ENCODE peak calls at places on chromosomes 1 and 21, in four cellular contexts. K is lower lobe of right lung, M is tibial nerve, D is thyroid gland. W is an unnamed sample.

GRCh38 chr1:15051898-15052528 is 101.5 kb upstream of the TMEM51 start:
- DNase-seq in M (no peak), D (no peak), K (no peak), W (no peak)

GRCh38 chr1:171716620-171717019 is 25.2 kb downstream of the VAMP4 start:
- DNase-seq in D (no peak), M (no peak), K (no peak), W (no peak)

GRCh38 chr21:34715518-34715917 is 46.7 kb downstream of the CLIC6 start:
- DNase-seq in M (no peak), K (no peak), D (no peak), W (no peak)

GRCh38 chr1:174160109-174160473 is 771 bp downstream of the RABGAP1L start:
- DNase-seq in K (peak; percentile 66), M (peak; percentile 35), D (peak; percentile 52), W (no peak)

GRCh38 chr1:902023-902422 is 21.7 kb upstream of the SAMD11 start:
- DNase-seq in K (no peak), D (no peak), M (no peak), W (no peak)

GRCh38 chr1:226642421-226642820 is 93.9 kb downstream of the STUM start:
- DNase-seq in D (no peak), M (no peak), K (peak; percentile 23), W (no peak)

GRCh38 chr1:108478429-108479015 is 28.4 kb downstream of the NBPF6 start:
- DNase-seq in D (no peak), K (no peak), M (no peak), W (no peak)

GRCh38 chr1:48488721-48489120 is 16.7 kb upstream of the SPATA6 start:
- DNase-seq in M (no peak), K (no peak), D (no peak), W (no peak)

GRCh38 chr1:100038401-100039306 is 68.9 kb downstream of the SLC35A3 start:
- DNase-seq in K (peak; percentile 81), M (peak; percentile 36), D (peak; percentile 64), W (peak; percentile 61)

GRCh38 chr1:57279909-57280666 is 143.8 kb downstream of the DAB1 start:
- DNase-seq in D (no peak), K (no peak), M (no peak), W (no peak)

GRCh38 chr1:184622136-184622823 is 132.4 kb downstream of the EDEM3 start:
- DNase-seq in D (peak; percentile 51), K (no peak), M (peak; percentile 86), W (no peak)

GRCh38 chr1:19395678-19396192 is 83.6 kb downstream of the SLC66A1 start:
- DNase-seq in D (no peak), K (no peak), M (no peak), W (no peak)

GRCh38 chr1:215022204-215022603 is 60.3 kb upstream of the KCNK2 start:
- DNase-seq in K (no peak), M (no peak), D (no peak), W (no peak)

GRCh38 chr21:38861989-38862683 is 56.4 kb downstream of the ETS2 start:
- DNase-seq in M (no peak), D (no peak), K (no peak), W (no peak)

GRCh38 chr21:26842976-26843911 is 2.0 kb downstream of the ADAMTS1 start:
- DNase-seq in D (peak; percentile 94), M (peak; percentile 94), K (peak; percentile 84), W (no peak)

GRCh38 chr1:186202174-186202843 is 172.7 kb downstream of the TPR start:
- DNase-seq in M (peak; percentile 64), K (no peak), D (peak; percentile 17), W (no peak)

GRCh38 chr1:99177465-99177864 is 86.8 kb upstream of the PLPPR4 start:
- DNase-seq in K (no peak), D (no peak), M (no peak), W (no peak)

GRCh38 chr1:54302951-54303843 is 103.0 kb downstream of the SSBP3 start:
- DNase-seq in K (no peak), D (no peak), M (no peak), W (no peak)

GRCh38 chr1:23619299-23620188 is 60.2 kb upstream of the ID3 start:
- DNase-seq in K (peak; percentile 50), M (no peak), D (peak; percentile 72), W (peak; percentile 80)

GRCh38 chr1:77533660-77534295 is 148.7 kb downstream of the ZZZ3 start:
- DNase-seq in K (peak; percentile 55), D (peak; percentile 43), M (no peak), W (peak; percentile 24)

GRCh38 chr1:220011620-220012019 is 34.7 kb downstream of the EPRS1 start:
- DNase-seq in M (no peak), K (no peak), D (no peak), W (no peak)

GRCh38 chr1:150876111-150876434 is 326 bp downstream of the ARNT start:
- DNase-seq in M (peak; percentile 47), D (no peak), K (no peak), W (no peak)

GRCh38 chr1:9909222-9910046 is 635 bp downstream of the CTNNBIP1 start:
- DNase-seq in D (peak; percentile 47), M (no peak), K (peak; percentile 59), W (no peak)

GRCh38 chr1:184563308-184563707 is 176.5 kb downstream of the C1orf21 start:
- DNase-seq in D (no peak), K (no peak), M (peak; percentile 32), W (no peak)

GRCh38 chr21:26753822-26754221 is 91.4 kb downstream of the ADAMTS1 start:
- DNase-seq in M (no peak), D (no peak), K (no peak), W (no peak)

GRCh38 chr21:35475006-35475405 is 425.9 kb upstream of the RUNX1 start:
- DNase-seq in M (no peak), K (no peak), D (no peak), W (no peak)

GRCh38 chr1:5961601-5962000 is 30.6 kb downstream of the NPHP4 start:
- DNase-seq in K (no peak), M (no peak), D (peak; percentile 82), W (no peak)

DNA sequence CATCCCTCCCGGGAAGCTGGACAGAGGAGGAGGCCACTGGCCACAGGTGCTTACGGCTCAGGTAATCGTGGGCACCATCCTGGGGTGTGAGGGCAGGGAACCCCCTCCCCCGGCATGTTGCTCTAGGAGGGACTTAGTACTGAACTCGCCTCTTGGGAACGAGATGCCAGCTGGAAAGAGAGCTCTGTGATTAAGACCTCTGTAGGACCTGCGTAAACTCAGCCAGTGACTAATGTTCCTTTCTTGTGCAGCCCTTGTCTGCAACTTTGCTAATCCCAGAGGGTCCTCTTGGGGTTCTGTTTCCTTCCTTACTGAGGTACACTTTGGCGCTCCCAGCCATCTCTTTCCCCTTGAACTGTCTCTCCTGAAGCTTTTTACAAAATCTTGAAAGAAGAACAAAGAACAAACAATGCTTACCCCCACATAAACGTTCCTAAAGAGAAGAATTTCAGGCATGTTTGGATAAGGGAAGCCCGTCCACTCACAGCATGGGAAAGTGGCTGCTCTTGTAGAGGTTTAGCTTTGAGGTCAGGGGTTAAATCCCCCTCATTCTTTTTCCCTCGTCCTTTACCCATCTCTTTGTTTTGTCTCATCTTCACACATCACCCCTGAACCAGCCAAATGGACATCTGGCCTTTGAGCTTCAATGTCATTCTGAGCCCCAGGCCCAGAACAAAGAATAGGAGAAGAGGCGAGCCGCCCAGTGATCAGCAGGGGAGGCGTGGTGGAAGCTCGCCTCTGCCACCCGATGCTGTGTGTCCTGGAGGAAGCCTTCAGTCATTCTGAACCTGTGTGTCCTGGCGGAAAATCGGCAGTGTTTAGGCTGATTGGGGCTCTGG is 37.4 kb downstream of the CITED4 start:
- DNase-seq in M (no peak), D (no peak), K (no peak), W (no peak)
- H3K9me3 ChIP-seq in M (no peaks in the 10 kb centered on the region), D (no peaks in the 10 kb centered on the region), K (no peaks in the 10 kb centered on the region), W (no peaks in the 10 kb centered on the region)

GRCh38 chr1:43639990-43640794 is 9.8 kb upstream of the KDM4A start:
- DNase-seq in D (no peak), M (no peak), K (no peak), W (no peak)
- H3K9me3 ChIP-seq in D (no peaks in the 10 kb centered on the region), M (no peaks in the 10 kb centered on the region), K (no peaks in the 10 kb centered on the region), W (no peaks in the 10 kb centered on the region)

DNA sequence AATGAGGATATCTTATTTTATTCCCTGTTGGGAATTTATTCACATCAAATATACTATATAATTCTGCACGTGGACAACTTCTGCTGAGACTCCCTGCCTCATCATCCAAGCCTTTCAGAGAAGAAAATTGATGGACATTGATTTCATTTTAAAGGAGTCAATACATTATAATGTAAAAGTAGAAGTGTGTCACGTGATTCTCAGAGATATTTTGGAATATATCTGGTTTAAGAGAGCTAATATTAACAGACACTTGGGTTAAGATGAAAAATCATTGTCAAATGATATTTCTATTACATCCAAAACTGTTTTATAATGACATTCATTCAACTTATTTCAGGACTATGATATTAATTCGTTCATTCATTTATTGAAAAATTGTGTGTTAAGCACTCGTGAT is 314.2 kb downstream of the ADGRL2 start:
- DNase-seq in D (no peak), M (no peak), K (no peak), W (no peak)
- H3K9me3 ChIP-seq in D (no peaks in the 10 kb centered on the region), M (no peaks in the 10 kb centered on the region), K (no peaks in the 10 kb centered on the region), W (no peaks in the 10 kb centered on the region)

GRCh38 chr1:67921725-67922489 is 88.6 kb upstream of the GNG12 start:
- DNase-seq in D (no peak), M (no peak), K (no peak), W (no peak)

GRCh38 chr1:67919714-67920113 is 86.4 kb upstream of the GNG12 start:
- DNase-seq in M (no peak), K (no peak), D (no peak), W (no peak)

GRCh38 chr1:67918067-67918466 is 84.8 kb upstream of the GNG12 start:
- DNase-seq in D (no peak), K (no peak), M (no peak), W (no peak)

GRCh38 chr1:67916439-67916886 is 83.2 kb upstream of the GNG12 start:
- DNase-seq in M (no peak), K (no peak), D (no peak), W (no peak)
- H3K9me3 ChIP-seq in M (no peaks in the 10 kb centered on the region), K (no peaks in the 10 kb centered on the region), D (no peaks in the 10 kb centered on the region), W (no peaks in the 10 kb centered on the region)

DNA sequence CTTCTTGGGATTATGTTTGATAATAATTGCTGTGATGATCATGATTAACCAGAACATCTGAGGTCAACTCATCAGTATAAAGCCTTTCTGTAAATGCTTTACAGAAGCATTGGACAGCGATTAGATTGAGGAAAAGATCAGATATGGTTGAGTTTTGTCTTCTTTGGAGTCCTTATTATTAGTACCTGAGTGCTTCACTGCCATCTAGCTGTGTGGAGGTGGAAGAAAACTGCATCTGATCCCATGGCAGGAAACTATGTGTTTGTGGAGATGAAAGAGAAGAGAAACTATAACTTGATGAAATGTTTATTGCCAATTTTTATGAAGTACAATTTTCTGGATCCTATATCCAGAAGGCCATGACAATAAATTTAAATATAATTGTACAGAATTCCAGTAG is 11.4 kb downstream of the FLG2 start:
- DNase-seq in K (no peak), M (no peak), D (no peak), W (no peak)
- H3K9me3 ChIP-seq in K (no peaks in the 10 kb centered on the region), M (no peaks in the 10 kb centered on the region), D (no peaks in the 10 kb centered on the region), W (no peaks in the 10 kb centered on the region)

GRCh38 chr1:83023212-83023611 is 975.7 kb downstream of the TTLL7 start:
- DNase-seq in M (no peak), K (no peak), D (no peak), W (no peak)
- H3K9me3 ChIP-seq in M (no peaks in the 10 kb centered on the region), K (peaks cover 3% of the 10 kb centered on the region), D (no peaks in the 10 kb centered on the region), W (no peaks in the 10 kb centered on the region)

DNA sequence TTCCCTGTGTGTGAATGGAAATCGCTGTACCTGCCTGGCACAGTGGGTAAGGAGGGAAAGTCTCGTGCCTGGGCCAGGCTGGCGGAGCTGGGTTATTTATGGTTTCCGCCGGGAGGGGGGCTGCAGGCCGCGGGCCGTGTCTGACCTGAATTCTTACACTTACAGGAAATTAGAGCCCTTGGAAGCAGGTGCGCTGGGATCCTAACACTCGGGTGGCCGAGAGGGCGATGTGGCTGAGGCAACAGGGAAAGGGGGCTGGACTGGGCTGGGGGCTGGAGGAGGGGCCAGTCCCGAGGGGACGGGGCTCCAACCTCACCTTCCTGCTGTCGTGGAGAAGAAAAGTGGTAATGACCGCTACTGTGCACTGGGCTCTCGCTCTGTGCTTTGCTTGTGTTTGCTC is 109.4 kb upstream of the WNT4 start:
- DNase-seq in K (no peak), D (no peak), M (no peak), W (no peak)
- H3K9me3 ChIP-seq in K (no peaks in the 10 kb centered on the region), D (no peaks in the 10 kb centered on the region), M (no peaks in the 10 kb centered on the region), W (no peaks in the 10 kb centered on the region)

W was measured in T-helper 17 cell.